ENCODE peak calls at places on chromosomes 12 and 14, in eight cellular contexts. One of them, this sample, is unnamed.

GRCh38 chr12:12885060-12885792 is 6.1 kb upstream of the GPRC5A start:
- DNase-seq in heart left ventricle: no peak
- DNase-seq in lung: no peak
- DNase-seq in left cardiac atrium: no peak
- DNase-seq in activated CD4-positive, alpha-beta T cell treated with anti-CD3 and anti-CD28 coated beads, Interleukin-2, amount 50 U/mL, for 1 hour: no peak
- DNase-seq in stimulated activated naive CD4-positive, alpha-beta T cell: no peak
- DNase-seq in HuH-7: no peak
- DNase-seq in body of pancreas: no peak
- DNase-seq in this sample: no peak

GRCh38 chr12:110269622-110270124 is 11.4 kb upstream of the ATP2A2 start:
- DNase-seq in heart left ventricle: no peak
- DNase-seq in lung: no peak
- DNase-seq in left cardiac atrium: no peak
- DNase-seq in activated CD4-positive, alpha-beta T cell treated with anti-CD3 and anti-CD28 coated beads, Interleukin-2, amount 50 U/mL, for 1 hour: no peak
- DNase-seq in stimulated activated naive CD4-positive, alpha-beta T cell: no peak
- DNase-seq in HuH-7: no peak
- DNase-seq in body of pancreas: no peak
- DNase-seq in this sample: no peak

GRCh38 chr12:122982963-122983788 is 2.7 kb downstream of the ARL6IP4 start:
- DNase-seq in heart left ventricle: peak; percentile 54
- DNase-seq in lung: no peak
- DNase-seq in left cardiac atrium: no peak
- DNase-seq in activated CD4-positive, alpha-beta T cell treated with anti-CD3 and anti-CD28 coated beads, Interleukin-2, amount 50 U/mL, for 1 hour: no peak
- DNase-seq in stimulated activated naive CD4-positive, alpha-beta T cell: no peak
- DNase-seq in HuH-7: no peak
- DNase-seq in body of pancreas: no peak
- DNase-seq in this sample: no peak

GRCh38 chr12:8667280-8667679 is 4.7 kb upstream of the MFAP5 start:
- DNase-seq in heart left ventricle: no peak
- DNase-seq in lung: no peak
- DNase-seq in left cardiac atrium: no peak
- DNase-seq in activated CD4-positive, alpha-beta T cell treated with anti-CD3 and anti-CD28 coated beads, Interleukin-2, amount 50 U/mL, for 1 hour: no peak
- DNase-seq in stimulated activated naive CD4-positive, alpha-beta T cell: no peak
- DNase-seq in HuH-7: no peak
- DNase-seq in body of pancreas: no peak
- DNase-seq in this sample: no peak

GRCh38 chr12:45644521-45644920 is 85.0 kb upstream of the ARID2 start:
- DNase-seq in heart left ventricle: no peak
- DNase-seq in lung: no peak
- DNase-seq in left cardiac atrium: no peak
- DNase-seq in activated CD4-positive, alpha-beta T cell treated with anti-CD3 and anti-CD28 coated beads, Interleukin-2, amount 50 U/mL, for 1 hour: no peak
- DNase-seq in stimulated activated naive CD4-positive, alpha-beta T cell: no peak
- DNase-seq in HuH-7: no peak
- DNase-seq in body of pancreas: no peak
- DNase-seq in this sample: no peak

GRCh38 chr12:121388421-121388981 is 11.4 kb upstream of the RNF34 start:
- DNase-seq in heart left ventricle: no peak
- DNase-seq in lung: no peak
- DNase-seq in left cardiac atrium: no peak
- DNase-seq in activated CD4-positive, alpha-beta T cell treated with anti-CD3 and anti-CD28 coated beads, Interleukin-2, amount 50 U/mL, for 1 hour: no peak
- DNase-seq in stimulated activated naive CD4-positive, alpha-beta T cell: no peak
- DNase-seq in HuH-7: no peak
- DNase-seq in body of pancreas: no peak
- DNase-seq in this sample: no peak

GRCh38 chr12:51307655-51308593 is 16.1 kb downstream of the BIN2 start:
- DNase-seq in heart left ventricle: no peak
- DNase-seq in lung: no peak
- DNase-seq in left cardiac atrium: no peak
- DNase-seq in activated CD4-positive, alpha-beta T cell treated with anti-CD3 and anti-CD28 coated beads, Interleukin-2, amount 50 U/mL, for 1 hour: no peak
- DNase-seq in stimulated activated naive CD4-positive, alpha-beta T cell: no peak
- DNase-seq in HuH-7: no peak
- DNase-seq in body of pancreas: no peak
- DNase-seq in this sample: no peak

GRCh38 chr12:91331371-91331770 is 148.8 kb upstream of the DCN start:
- DNase-seq in heart left ventricle: no peak
- DNase-seq in lung: no peak
- DNase-seq in left cardiac atrium: no peak
- DNase-seq in activated CD4-positive, alpha-beta T cell treated with anti-CD3 and anti-CD28 coated beads, Interleukin-2, amount 50 U/mL, for 1 hour: no peak
- DNase-seq in stimulated activated naive CD4-positive, alpha-beta T cell: no peak
- DNase-seq in HuH-7: no peak
- DNase-seq in body of pancreas: no peak
- DNase-seq in this sample: no peak

GRCh38 chr12:68538722-68539614 is 71.7 kb upstream of the RAP1B start:
- DNase-seq in heart left ventricle: peak; percentile 76
- DNase-seq in lung: peak; percentile 65
- DNase-seq in left cardiac atrium: peak; percentile 84
- DNase-seq in activated CD4-positive, alpha-beta T cell treated with anti-CD3 and anti-CD28 coated beads, Interleukin-2, amount 50 U/mL, for 1 hour: peak; percentile 18
- DNase-seq in stimulated activated naive CD4-positive, alpha-beta T cell: peak; percentile 76
- DNase-seq in HuH-7: no peak
- DNase-seq in body of pancreas: no peak
- DNase-seq in this sample: peak; percentile 79

GRCh38 chr12:127125607-127126259 is 1141.2 kb upstream of the TMEM132C start:
- DNase-seq in heart left ventricle: no peak
- DNase-seq in lung: no peak
- DNase-seq in left cardiac atrium: no peak
- DNase-seq in activated CD4-positive, alpha-beta T cell treated with anti-CD3 and anti-CD28 coated beads, Interleukin-2, amount 50 U/mL, for 1 hour: no peak
- DNase-seq in stimulated activated naive CD4-positive, alpha-beta T cell: no peak
- DNase-seq in HuH-7: peak; percentile 12
- DNase-seq in body of pancreas: no peak
- DNase-seq in this sample: no peak

GRCh38 chr12:20487519-20487918 is 119.2 kb downstream of the PDE3A start:
- DNase-seq in heart left ventricle: no peak
- DNase-seq in lung: no peak
- DNase-seq in left cardiac atrium: no peak
- DNase-seq in activated CD4-positive, alpha-beta T cell treated with anti-CD3 and anti-CD28 coated beads, Interleukin-2, amount 50 U/mL, for 1 hour: no peak
- DNase-seq in stimulated activated naive CD4-positive, alpha-beta T cell: no peak
- DNase-seq in HuH-7: no peak
- DNase-seq in body of pancreas: no peak
- DNase-seq in this sample: no peak

GRCh38 chr12:65944637-65945036 is 120.4 kb downstream of the HMGA2 start:
- DNase-seq in heart left ventricle: no peak
- DNase-seq in lung: no peak
- DNase-seq in left cardiac atrium: no peak
- DNase-seq in activated CD4-positive, alpha-beta T cell treated with anti-CD3 and anti-CD28 coated beads, Interleukin-2, amount 50 U/mL, for 1 hour: no peak
- DNase-seq in stimulated activated naive CD4-positive, alpha-beta T cell: no peak
- DNase-seq in HuH-7: no peak
- DNase-seq in body of pancreas: no peak
- DNase-seq in this sample: no peak

GRCh38 chr12:13784504-13784903 is 196.9 kb downstream of the GRIN2B start:
- DNase-seq in heart left ventricle: no peak
- DNase-seq in lung: no peak
- DNase-seq in left cardiac atrium: peak; percentile 22
- DNase-seq in activated CD4-positive, alpha-beta T cell treated with anti-CD3 and anti-CD28 coated beads, Interleukin-2, amount 50 U/mL, for 1 hour: no peak
- DNase-seq in stimulated activated naive CD4-positive, alpha-beta T cell: no peak
- DNase-seq in HuH-7: no peak
- DNase-seq in body of pancreas: no peak
- DNase-seq in this sample: peak; percentile 21

GRCh38 chr14:85948163-85948562 is 418.2 kb downstream of the FLRT2 start:
- DNase-seq in heart left ventricle: no peak
- DNase-seq in lung: no peak
- DNase-seq in left cardiac atrium: no peak
- DNase-seq in activated CD4-positive, alpha-beta T cell treated with anti-CD3 and anti-CD28 coated beads, Interleukin-2, amount 50 U/mL, for 1 hour: no peak
- DNase-seq in stimulated activated naive CD4-positive, alpha-beta T cell: no peak
- DNase-seq in HuH-7: no peak
- DNase-seq in body of pancreas: no peak
- DNase-seq in this sample: no peak

GRCh38 chr14:55850803-55851202 is 267.4 kb upstream of the PELI2 start:
- DNase-seq in heart left ventricle: no peak
- DNase-seq in lung: no peak
- DNase-seq in left cardiac atrium: no peak
- DNase-seq in activated CD4-positive, alpha-beta T cell treated with anti-CD3 and anti-CD28 coated beads, Interleukin-2, amount 50 U/mL, for 1 hour: no peak
- DNase-seq in stimulated activated naive CD4-positive, alpha-beta T cell: no peak
- DNase-seq in HuH-7: no peak
- DNase-seq in body of pancreas: no peak
- DNase-seq in this sample: no peak

GRCh38 chr14:51605575-51605974 is 46.1 kb upstream of the FRMD6 start:
- DNase-seq in heart left ventricle: no peak
- DNase-seq in lung: no peak
- DNase-seq in left cardiac atrium: no peak
- DNase-seq in activated CD4-positive, alpha-beta T cell treated with anti-CD3 and anti-CD28 coated beads, Interleukin-2, amount 50 U/mL, for 1 hour: no peak
- DNase-seq in stimulated activated naive CD4-positive, alpha-beta T cell: no peak
- DNase-seq in HuH-7: no peak
- DNase-seq in body of pancreas: no peak
- DNase-seq in this sample: no peak

GRCh38 chr14:98240396-98240795 is 1031.6 kb downstream of the BCL11B start:
- DNase-seq in heart left ventricle: no peak
- DNase-seq in lung: no peak
- DNase-seq in left cardiac atrium: no peak
- DNase-seq in activated CD4-positive, alpha-beta T cell treated with anti-CD3 and anti-CD28 coated beads, Interleukin-2, amount 50 U/mL, for 1 hour: no peak
- DNase-seq in stimulated activated naive CD4-positive, alpha-beta T cell: no peak
- DNase-seq in HuH-7: no peak
- DNase-seq in body of pancreas: no peak
- DNase-seq in this sample: no peak

GRCh38 chr12:128827724-128828123 is 4.0 kb upstream of the SLC15A4 start:
- DNase-seq in heart left ventricle: no peak
- DNase-seq in lung: no peak
- DNase-seq in left cardiac atrium: no peak
- DNase-seq in activated CD4-positive, alpha-beta T cell treated with anti-CD3 and anti-CD28 coated beads, Interleukin-2, amount 50 U/mL, for 1 hour: no peak
- DNase-seq in stimulated activated naive CD4-positive, alpha-beta T cell: no peak
- DNase-seq in HuH-7: no peak
- DNase-seq in body of pancreas: no peak
- DNase-seq in this sample: no peak

GRCh38 chr12:28209782-28210181 is 19.5 kb downstream of the CCDC91 start:
- DNase-seq in heart left ventricle: no peak
- DNase-seq in lung: no peak
- DNase-seq in left cardiac atrium: no peak
- DNase-seq in activated CD4-positive, alpha-beta T cell treated with anti-CD3 and anti-CD28 coated beads, Interleukin-2, amount 50 U/mL, for 1 hour: no peak
- DNase-seq in stimulated activated naive CD4-positive, alpha-beta T cell: no peak
- DNase-seq in HuH-7: no peak
- DNase-seq in body of pancreas: no peak
- DNase-seq in this sample: no peak

GRCh38 chr14:46051801-46052200 is 599.8 kb downstream of the RPL10L start:
- DNase-seq in heart left ventricle: no peak
- DNase-seq in lung: no peak
- DNase-seq in left cardiac atrium: no peak
- DNase-seq in activated CD4-positive, alpha-beta T cell treated with anti-CD3 and anti-CD28 coated beads, Interleukin-2, amount 50 U/mL, for 1 hour: no peak
- DNase-seq in stimulated activated naive CD4-positive, alpha-beta T cell: no peak
- DNase-seq in HuH-7: no peak
- DNase-seq in body of pancreas: no peak
- DNase-seq in this sample: no peak

GRCh38 chr12:121784460-121784859 is 9.0 kb downstream of the RHOF start:
- DNase-seq in heart left ventricle: no peak
- DNase-seq in lung: no peak
- DNase-seq in left cardiac atrium: no peak
- DNase-seq in activated CD4-positive, alpha-beta T cell treated with anti-CD3 and anti-CD28 coated beads, Interleukin-2, amount 50 U/mL, for 1 hour: no peak
- DNase-seq in stimulated activated naive CD4-positive, alpha-beta T cell: no peak
- DNase-seq in HuH-7: no peak
- DNase-seq in body of pancreas: no peak
- DNase-seq in this sample: no peak

GRCh38 chr12:31368666-31369361 is 42.9 kb upstream of the SINHCAF start:
- DNase-seq in heart left ventricle: no peak
- DNase-seq in lung: no peak
- DNase-seq in left cardiac atrium: peak; percentile 23
- DNase-seq in activated CD4-positive, alpha-beta T cell treated with anti-CD3 and anti-CD28 coated beads, Interleukin-2, amount 50 U/mL, for 1 hour: no peak
- DNase-seq in stimulated activated naive CD4-positive, alpha-beta T cell: no peak
- DNase-seq in HuH-7: no peak
- DNase-seq in body of pancreas: no peak
- DNase-seq in this sample: no peak

GRCh38 chr14:39563361-39563760 is 131.1 kb upstream of the FBXO33 start:
- DNase-seq in heart left ventricle: no peak
- DNase-seq in lung: no peak
- DNase-seq in left cardiac atrium: no peak
- DNase-seq in activated CD4-positive, alpha-beta T cell treated with anti-CD3 and anti-CD28 coated beads, Interleukin-2, amount 50 U/mL, for 1 hour: no peak
- DNase-seq in stimulated activated naive CD4-positive, alpha-beta T cell: no peak
- DNase-seq in HuH-7: no peak
- DNase-seq in body of pancreas: no peak
- DNase-seq in this sample: no peak

GRCh38 chr12:50285253-50285652 is 1.9 kb upstream of the LIMA1 start:
- DNase-seq in heart left ventricle: no peak
- DNase-seq in lung: no peak
- DNase-seq in left cardiac atrium: no peak
- DNase-seq in activated CD4-positive, alpha-beta T cell treated with anti-CD3 and anti-CD28 coated beads, Interleukin-2, amount 50 U/mL, for 1 hour: no peak
- DNase-seq in stimulated activated naive CD4-positive, alpha-beta T cell: no peak
- DNase-seq in HuH-7: no peak
- DNase-seq in body of pancreas: no peak
- DNase-seq in this sample: no peak

GRCh38 chr14:55430024-55430690 is 10.3 kb downstream of the TBPL2 start:
- DNase-seq in heart left ventricle: no peak
- DNase-seq in lung: peak; percentile 43
- DNase-seq in left cardiac atrium: no peak
- DNase-seq in activated CD4-positive, alpha-beta T cell treated with anti-CD3 and anti-CD28 coated beads, Interleukin-2, amount 50 U/mL, for 1 hour: peak; percentile 23
- DNase-seq in stimulated activated naive CD4-positive, alpha-beta T cell: peak; percentile 71
- DNase-seq in HuH-7: peak; percentile 49
- DNase-seq in body of pancreas: peak; percentile 31
- DNase-seq in this sample: no peak

GRCh38 chr12:108335349-108336119 is 3.6 kb downstream of the CMKLR1 start:
- DNase-seq in heart left ventricle: no peak
- DNase-seq in lung: no peak
- DNase-seq in left cardiac atrium: no peak
- DNase-seq in activated CD4-positive, alpha-beta T cell treated with anti-CD3 and anti-CD28 coated beads, Interleukin-2, amount 50 U/mL, for 1 hour: no peak
- DNase-seq in stimulated activated naive CD4-positive, alpha-beta T cell: no peak
- DNase-seq in HuH-7: no peak
- DNase-seq in body of pancreas: no peak
- DNase-seq in this sample: no peak